ENCODE peak calls at places on chromosomes 5 and 9, in six cellular contexts. L is psoas muscle; E is heart left ventricle; H is dermis microvascular lymphatic vessel endothelial cell; J is mucosa of gallbladder; P is stimulated activated CD4-positive, alpha-beta T cell treated with anti-CD3 and anti-CD28 coated beads, Interleukin-2, amount 100 ng/mL, for 24 hours. K is an unnamed sample.

GRCh38 chr5:78268361-78268760 is 26.1 kb downstream of the AP3B1 start:
- DNase-seq in L (no peak), E (no peak), H (no peak), J (no peak), P (no peak), K (no peak)

GRCh38 chr5:148374693-148375360 is 8.9 kb upstream of the FBXO38 start:
- DNase-seq in L (no peak), E (peak; percentile 26), H (peak; percentile 67), J (peak; percentile 26), P (peak; percentile 1), K (no peak)

GRCh38 chr5:173098787-173099186 is 42.6 kb downstream of the CREBRF start:
- DNase-seq in L (no peak), E (no peak), H (no peak), J (no peak), P (no peak), K (no peak)

GRCh38 chr9:131524578-131525315 is 6.3 kb downstream of the UCK1 start:
- DNase-seq in L (no peak), E (no peak), H (no peak), J (no peak), P (no peak), K (no peak)

GRCh38 chr9:98667241-98667640 is 41.5 kb downstream of the GABBR2 start:
- DNase-seq in L (no peak), E (no peak), H (no peak), J (no peak), P (no peak), K (no peak)

GRCh38 chr9:127405344-127406125 is 8.6 kb downstream of the SLC2A8 start:
- DNase-seq in L (peak; percentile 81), E (no peak), H (no peak), J (no peak), P (no peak), K (no peak)

GRCh38 chr5:88190106-88190834 is 78.4 kb downstream of the TMEM161B start:
- DNase-seq in L (no peak), E (no peak), H (no peak), J (no peak), P (peak; percentile 18), K (no peak)

GRCh38 chr5:153498516-153498915 is 8.0 kb downstream of the GRIA1 start:
- DNase-seq in L (no peak), E (no peak), H (no peak), J (no peak), P (no peak), K (no peak)

GRCh38 chr9:6590772-6591384 is 54.7 kb downstream of the GLDC start:
- DNase-seq in L (no peak), E (no peak), H (no peak), J (no peak), P (no peak), K (no peak)

GRCh38 chr5:96943829-96944228 is 7.9 kb downstream of the LNPEP start:
- DNase-seq in L (no peak), E (no peak), H (no peak), J (no peak), P (no peak), K (no peak)

GRCh38 chr5:143586781-143587362 is 183.4 kb upstream of the NR3C1 start:
- DNase-seq in L (no peak), E (no peak), H (no peak), J (no peak), P (no peak), K (no peak)

GRCh38 chr9:36317766-36318165 is 59.5 kb upstream of the GNE start:
- DNase-seq in L (no peak), E (no peak), H (peak; percentile 17), J (peak; percentile 91), P (no peak), K (peak; percentile 7)

GRCh38 chr9:134455951-134456739 is 129.9 kb downstream of the RXRA start:
- DNase-seq in L (peak; percentile 89), E (peak; percentile 91), H (peak; percentile 93), J (peak; percentile 83), P (peak; percentile 67), K (no peak)

GRCh38 chr5:172956936-172957335 is 2.3 kb upstream of the RPL26L1 start:
- DNase-seq in L (no peak), E (peak; percentile 33), H (no peak), J (no peak), P (no peak), K (no peak)

GRCh38 chr9:133731876-133732321 is 6.3 kb downstream of the SARDH start:
- DNase-seq in L (peak; percentile 65), E (no peak), H (peak; percentile 57), J (no peak), P (no peak), K (peak; percentile 70)

GRCh38 chr5:108206707-108207106 is 175.2 kb downstream of the FBXL17 start:
- DNase-seq in L (no peak), E (no peak), H (no peak), J (no peak), P (no peak), K (no peak)

GRCh38 chr5:74464512-74465209 is 175.9 kb downstream of the ENC1 start:
- DNase-seq in L (no peak), E (peak; percentile 34), H (peak; percentile 49), J (no peak), P (no peak), K (no peak)

GRCh38 chr5:136012041-136012804 is 16.6 kb upstream of the TGFBI start:
- DNase-seq in L (no peak), E (no peak), H (no peak), J (no peak), P (no peak), K (no peak)

GRCh38 chr9:6552738-6553121 is 92.8 kb downstream of the GLDC start:
- DNase-seq in L (no peak), E (no peak), H (peak; percentile 89), J (no peak), P (no peak), K (no peak)

GRCh38 chr9:119500072-119500771 is 131.0 kb upstream of the BRINP1 start:
- DNase-seq in L (no peak), E (no peak), H (no peak), J (no peak), P (no peak), K (no peak)

GRCh38 chr9:105046907-105047651 is 119.1 kb upstream of the ABCA1 start:
- DNase-seq in L (no peak), E (no peak), H (no peak), J (no peak), P (no peak), K (no peak)

GRCh38 chr9:16410601-16411285 is 459.7 kb downstream of the BNC2 start:
- DNase-seq in L (no peak), E (no peak), H (no peak), J (no peak), P (no peak), K (no peak)

GRCh38 chr5:385321-385720 is 57.7 kb upstream of the EXOC3 start:
- DNase-seq in L (no peak), E (no peak), H (no peak), J (peak; percentile 2), P (no peak), K (no peak)

GRCh38 chr5:171707441-171707790 is 78.2 kb upstream of the SMIM23 start:
- DNase-seq in L (no peak), E (no peak), H (no peak), J (no peak), P (no peak), K (no peak)

GRCh38 chr5:32562841-32563240 is 22.5 kb upstream of the SUB1 start:
- DNase-seq in L (no peak), E (no peak), H (no peak), J (no peak), P (no peak), K (no peak)

GRCh38 chr5:32319392-32319791 is 6.7 kb upstream of the MTMR12 start:
- DNase-seq in L (no peak), E (no peak), H (no peak), J (no peak), P (no peak), K (no peak)

GRCh38 chr5:143870871-143871632 is 59.1 kb downstream of the HMHB1 start:
- DNase-seq in L (no peak), E (no peak), H (no peak), J (no peak), P (no peak), K (no peak)

GRCh38 chr5:109619661-109620060 is 70.1 kb upstream of the MAN2A1 start:
- DNase-seq in L (no peak), E (no peak), H (no peak), J (no peak), P (no peak), K (no peak)

GRCh38 chr9:136769710-136770191 is 5.4 kb upstream of the LCN15 start:
- DNase-seq in L (peak; percentile 66), E (no peak), H (peak; percentile 32), J (peak; percentile 31), P (peak; percentile 69), K (no peak)

GRCh38 chr5:39005566-39006232 is 68.5 kb downstream of the RICTOR start:
- DNase-seq in L (no peak), E (no peak), H (peak; percentile 18), J (no peak), P (no peak), K (peak; percentile 10)

GRCh38 chr9:37032713-37033112 is 1.4 kb downstream of the PAX5 start:
- DNase-seq in L (no peak), E (no peak), H (no peak), J (no peak), P (no peak), K (no peak)

GRCh38 chr5:179234563-179235135 is 110.6 kb downstream of the ADAMTS2 start:
- DNase-seq in L (no peak), E (peak; percentile 15), H (no peak), J (no peak), P (no peak), K (no peak)